ENCODE peak calls at places on chromosomes 13 and 19, in eight cellular contexts. D is IMR-90; P is A673; S is Calu3; V is WTC11; L is CD4-positive, alpha-beta T cell; E is uterus; Z is psoas muscle. Y is an unnamed sample.

GRCh38 chr13:76879211-76879875 is 6.9 kb downstream of the KCTD12 start:
- DNase-seq in D (peak), P (peak), S (no peak), V (no peak), L (peak), E (peak), Z (peak), Y (peak)

GRCh38 chr19:30070198-30070969 is 128.3 kb downstream of the URI1 start:
- DNase-seq in D (no peak), P (no peak), S (no peak), V (no peak), L (no peak), E (no peak), Z (no peak), Y (no peak)

GRCh38 chr13:96159731-96160130 is 69.8 kb downstream of the HS6ST3 start:
- DNase-seq in D (no peak), P (no peak), S (no peak), V (no peak), L (no peak), E (no peak), Z (no peak), Y (no peak)

GRCh38 chr19:11251217-11251616 is 11.1 kb downstream of the DOCK6 start:
- DNase-seq in D (no peak), P (no peak), S (no peak), V (no peak), L (no peak), E (no peak), Z (no peak), Y (no peak)

GRCh38 chr19:54451331-54451871 is 2.4 kb downstream of the LENG8 start:
- DNase-seq in D (no peak), P (no peak), S (no peak), V (no peak), L (no peak), E (no peak), Z (peak), Y (no peak)

GRCh38 chr19:799076-799881 is 2.0 kb downstream of the PTBP1 start:
- DNase-seq in D (peak), P (peak), S (no peak), V (no peak), L (no peak), E (no peak), Z (peak), Y (no peak)

GRCh38 chr13:78602561-78603239 is 652 bp downstream of the POU4F1 start:
- DNase-seq in D (no peak), P (peak), S (no peak), V (peak), L (no peak), E (no peak), Z (no peak), Y (peak)

GRCh38 chr19:38685666-38686529 is 38.4 kb downstream of the ACTN4 start:
- DNase-seq in D (peak), P (peak), S (peak), V (no peak), L (no peak), E (no peak), Z (no peak), Y (peak)

GRCh38 chr13:111204438-111205177 is 89.5 kb downstream of the ARHGEF7 start:
- DNase-seq in D (peak), P (peak), S (no peak), V (peak), L (no peak), E (peak), Z (peak), Y (no peak)

GRCh38 chr13:50891206-50891605 is 18.4 kb upstream of the RNASEH2B start:
- DNase-seq in D (no peak), P (no peak), S (no peak), V (no peak), L (no peak), E (no peak), Z (no peak), Y (no peak)

GRCh38 chr19:12346896-12347295 is 13.5 kb upstream of the ZNF563 start:
- DNase-seq in D (no peak), P (no peak), S (no peak), V (no peak), L (no peak), E (no peak), Z (no peak), Y (no peak)

GRCh38 chr13:20824762-20825161 is 51.0 kb upstream of the EEF1AKMT1 start:
- DNase-seq in D (peak), P (peak), S (no peak), V (no peak), L (no peak), E (no peak), Z (no peak), Y (no peak)

GRCh38 chr13:76014618-76015315 is 378.6 kb downstream of the LMO7 start:
- DNase-seq in D (peak), P (no peak), S (peak), V (no peak), L (no peak), E (no peak), Z (no peak), Y (no peak)

GRCh38 chr13:42819712-42820111 is 38.3 kb downstream of the FAM216B start:
- DNase-seq in D (no peak), P (peak), S (no peak), V (no peak), L (no peak), E (no peak), Z (no peak), Y (no peak)

GRCh38 chr13:104008075-104008474 is 941.9 kb upstream of the SLC10A2 start:
- DNase-seq in D (no peak), P (no peak), S (no peak), V (no peak), L (no peak), E (no peak), Z (no peak), Y (no peak)

GRCh38 chr19:56839665-56840451 is 668 bp downstream of the PEG3 start:
- DNase-seq in D (no peak), P (peak), S (no peak), V (no peak), L (no peak), E (peak), Z (peak), Y (no peak)

GRCh38 chr13:28161370-28161769 is 23.0 kb downstream of the PAN3 start:
- DNase-seq in D (peak), P (peak), S (no peak), V (no peak), L (no peak), E (no peak), Z (no peak), Y (no peak)

GRCh38 chr19:42168206-42168605 is 36.0 kb upstream of the POU2F2 start:
- DNase-seq in D (no peak), P (no peak), S (no peak), V (no peak), L (no peak), E (no peak), Z (no peak), Y (no peak)

GRCh38 chr19:4503224-4504170 is 14.8 kb downstream of the PLIN4 start:
- DNase-seq in D (no peak), P (no peak), S (no peak), V (no peak), L (no peak), E (no peak), Z (no peak), Y (no peak)

GRCh38 chr19:38264486-38265212 is at the start of gene SPINT2:
- DNase-seq in D (no peak), P (no peak), S (no peak), V (peak), L (no peak), E (no peak), Z (no peak), Y (peak)

GRCh38 chr13:100529666-100530065 is 58.9 kb downstream of the GGACT start:
- DNase-seq in D (no peak), P (no peak), S (no peak), V (no peak), L (no peak), E (no peak), Z (no peak), Y (no peak)

GRCh38 chr13:21670006-21670882 is 629 bp upstream of the FGF9 start:
- DNase-seq in D (peak), P (peak), S (peak), V (peak), L (peak), E (peak), Z (peak), Y (peak)

GRCh38 chr19:41325947-41326706 is 16.2 kb downstream of the CCDC97 start:
- DNase-seq in D (peak), P (no peak), S (peak), V (no peak), L (no peak), E (no peak), Z (no peak), Y (peak)

GRCh38 chr19:6060600-6061391 is 49.5 kb downstream of the RFX2 start:
- DNase-seq in D (peak), P (no peak), S (no peak), V (no peak), L (no peak), E (no peak), Z (peak), Y (no peak)

GRCh38 chr19:21158523-21159135 is 16.8 kb downstream of the ZNF431 start:
- DNase-seq in D (peak), P (no peak), S (no peak), V (no peak), L (no peak), E (no peak), Z (no peak), Y (no peak)

GRCh38 chr19:32489971-32490370 is 84.4 kb downstream of the DPY19L3 start:
- DNase-seq in D (peak), P (no peak), S (no peak), V (no peak), L (no peak), E (no peak), Z (no peak), Y (no peak)

GRCh38 chr19:55146078-55146647 is 2.8 kb downstream of the TNNT1 start:
- DNase-seq in D (no peak), P (peak), S (peak), V (peak), L (no peak), E (no peak), Z (no peak), Y (peak)

GRCh38 chr19:5787554-5788182 is 3.1 kb upstream of the PRR22 start:
- DNase-seq in D (no peak), P (no peak), S (no peak), V (no peak), L (no peak), E (no peak), Z (no peak), Y (no peak)

GRCh38 chr19:3745363-3746045 is 16.0 kb downstream of the APBA3 start:
- DNase-seq in D (no peak), P (no peak), S (no peak), V (no peak), L (no peak), E (no peak), Z (no peak), Y (no peak)

GRCh38 chr19:47663911-47664771 is 49.1 kb upstream of the EHD2 start:
- DNase-seq in D (peak), P (no peak), S (peak), V (no peak), L (no peak), E (peak), Z (peak), Y (no peak)

GRCh38 chr13:103273825-103274224 is 207.6 kb upstream of the SLC10A2 start:
- DNase-seq in D (no peak), P (no peak), S (no peak), V (no peak), L (no peak), E (no peak), Z (no peak), Y (no peak)

GRCh38 chr19:55365245-55365644 is 2.2 kb upstream of the GARIN5B start:
- DNase-seq in D (no peak), P (no peak), S (no peak), V (no peak), L (no peak), E (no peak), Z (no peak), Y (no peak)

GRCh38 chr19:43499042-43499441 is 5.5 kb downstream of the PHLDB3 start:
- DNase-seq in D (no peak), P (no peak), S (no peak), V (no peak), L (no peak), E (no peak), Z (no peak), Y (no peak)

GRCh38 chr13:112137144-112137543 is 70.2 kb downstream of the SOX1 start:
- DNase-seq in D (no peak), P (no peak), S (no peak), V (no peak), L (no peak), E (no peak), Z (no peak), Y (no peak)

GRCh38 chr19:46616631-46617322 is 8.1 kb downstream of the PTGIR start:
- DNase-seq in D (peak), P (no peak), S (peak), V (peak), L (no peak), E (no peak), Z (no peak), Y (peak)

GRCh38 chr19:572891-573825 is 762 bp downstream of the BSG start:
- DNase-seq in D (peak), P (peak), S (peak), V (no peak), L (no peak), E (peak), Z (peak), Y (peak)

GRCh38 chr13:31159306-31159705 is 2.4 kb downstream of the HSPH1 start:
- DNase-seq in D (peak), P (no peak), S (no peak), V (no peak), L (no peak), E (no peak), Z (no peak), Y (no peak)

GRCh38 chr13:31166591-31166990 is 4.9 kb upstream of the HSPH1 start:
- DNase-seq in D (peak), P (no peak), S (no peak), V (no peak), L (no peak), E (no peak), Z (no peak), Y (no peak)

GRCh38 chr13:31162151-31163008 is 676 bp upstream of the HSPH1 start:
- DNase-seq in D (peak), P (peak), S (peak), V (peak), L (peak), E (peak), Z (peak), Y (peak)

GRCh38 chr13:31160857-31161582 is 684 bp downstream of the HSPH1 start:
- DNase-seq in D (peak), P (peak), S (peak), V (peak), L (peak), E (peak), Z (peak), Y (peak)

DNA sequence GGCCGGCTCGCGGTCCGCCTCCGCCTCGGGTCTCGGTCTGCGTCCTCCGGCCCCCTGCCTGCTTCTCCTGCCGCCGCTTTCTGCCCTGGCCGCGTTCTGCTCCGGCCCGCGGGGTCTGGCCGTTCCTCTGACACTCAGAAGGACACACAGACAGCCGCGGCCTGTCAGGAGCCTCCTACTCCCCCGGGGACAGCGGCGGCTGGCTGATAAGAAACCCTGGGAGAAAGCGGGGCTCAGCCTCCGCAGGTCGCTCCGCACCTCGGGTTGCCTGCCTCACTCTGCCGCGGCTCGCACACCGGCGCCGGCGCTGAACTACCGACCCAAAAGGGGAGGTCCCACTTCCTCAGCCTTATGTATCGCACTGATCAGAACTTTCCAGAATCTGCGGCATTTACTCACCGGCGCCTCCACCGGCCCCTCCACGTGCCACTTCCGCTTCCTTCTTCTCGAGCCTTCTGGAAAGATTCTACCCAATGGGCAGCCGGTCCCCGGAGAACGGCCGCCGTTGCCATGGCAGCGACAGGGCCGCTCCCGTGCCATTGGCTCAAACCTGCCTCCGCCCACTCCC is at the start of gene HSPH1:
- DNase-seq in D (peak), P (peak), S (peak), V (peak), L (peak), E (peak), Z (peak), Y (peak)
- TF ChIP-seq CTCF in D (peak), P (peak), S (no peak), V (no peak), L (peak), E (peak), Z (peak), Y (no peak)

DNA sequence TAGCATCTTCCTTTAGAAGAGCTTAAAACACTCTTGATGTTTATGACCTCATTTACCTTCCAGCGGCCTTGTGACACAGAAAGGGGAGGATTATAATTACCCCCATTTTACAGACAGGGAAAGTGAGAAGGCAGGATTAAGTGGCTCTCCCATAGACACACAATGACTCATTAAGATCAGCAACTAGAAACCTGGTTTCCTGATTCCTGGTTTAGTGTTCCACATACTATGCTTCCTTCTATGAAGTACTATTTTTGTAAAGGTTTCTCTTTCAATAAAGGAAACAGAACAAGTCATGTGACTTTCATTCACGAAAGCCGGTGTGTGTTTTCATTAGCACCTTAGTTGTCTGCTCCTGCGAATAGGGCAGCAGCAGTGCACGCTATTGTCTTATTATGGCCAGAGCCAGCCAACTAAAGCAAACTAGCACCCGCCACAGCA is 8.3 kb downstream of the IRS2 start:
- DNase-seq in D (peak), P (peak), S (no peak), V (no peak), L (no peak), E (no peak), Z (no peak), Y (no peak)
- TF ChIP-seq CTCF in D (no peak), P (no peak), S (no peak), V (no peak), L (no peak), E (no peak), Z (no peak), Y (no peak)

GRCh38 chr13:52738719-52739467 is 727 bp downstream of the CNMD start:
- DNase-seq in D (no peak), P (peak), S (no peak), V (peak), L (no peak), E (no peak), Z (no peak), Y (peak)
- TF ChIP-seq CTCF in D (peak), P (peak), S (no peak), V (peak), L (peak), E (peak), Z (peak), Y (peak)

DNA sequence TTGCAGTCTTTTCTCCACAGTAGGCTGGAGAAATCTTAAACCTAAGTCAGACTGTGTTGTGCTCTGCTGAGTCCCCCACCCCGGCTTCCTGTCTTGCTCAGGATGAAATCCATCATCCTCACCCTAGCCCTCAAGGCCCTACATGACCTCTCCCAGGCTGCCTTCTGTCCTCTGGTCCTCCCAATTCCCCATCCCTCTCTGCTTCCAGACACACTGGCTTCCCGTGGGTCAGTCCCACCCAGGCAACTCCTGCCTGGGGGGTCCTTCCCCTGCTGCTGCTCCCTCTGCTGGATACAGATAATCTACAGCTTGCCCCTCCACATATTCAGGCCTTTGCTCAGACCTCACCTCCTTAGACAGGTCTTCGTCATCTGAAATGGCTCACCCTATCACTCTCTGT is 18.4 kb upstream of the CBY2 start:
- DNase-seq in D (no peak), P (no peak), S (no peak), V (peak), L (no peak), E (no peak), Z (no peak), Y (no peak)
- TF ChIP-seq CTCF in D (peak), P (peak), S (no peak), V (no peak), L (peak), E (no peak), Z (no peak), Y (peak)

GRCh38 chr19:14059093-14059480 is 2.8 kb downstream of the PALM3 start:
- DNase-seq in D (no peak), P (peak), S (no peak), V (peak), L (peak), E (no peak), Z (peak), Y (peak)
- TF ChIP-seq CTCF in D (peak), P (peak), S (no peak), V (peak), L (peak), E (peak), Z (peak), Y (peak)

DNA sequence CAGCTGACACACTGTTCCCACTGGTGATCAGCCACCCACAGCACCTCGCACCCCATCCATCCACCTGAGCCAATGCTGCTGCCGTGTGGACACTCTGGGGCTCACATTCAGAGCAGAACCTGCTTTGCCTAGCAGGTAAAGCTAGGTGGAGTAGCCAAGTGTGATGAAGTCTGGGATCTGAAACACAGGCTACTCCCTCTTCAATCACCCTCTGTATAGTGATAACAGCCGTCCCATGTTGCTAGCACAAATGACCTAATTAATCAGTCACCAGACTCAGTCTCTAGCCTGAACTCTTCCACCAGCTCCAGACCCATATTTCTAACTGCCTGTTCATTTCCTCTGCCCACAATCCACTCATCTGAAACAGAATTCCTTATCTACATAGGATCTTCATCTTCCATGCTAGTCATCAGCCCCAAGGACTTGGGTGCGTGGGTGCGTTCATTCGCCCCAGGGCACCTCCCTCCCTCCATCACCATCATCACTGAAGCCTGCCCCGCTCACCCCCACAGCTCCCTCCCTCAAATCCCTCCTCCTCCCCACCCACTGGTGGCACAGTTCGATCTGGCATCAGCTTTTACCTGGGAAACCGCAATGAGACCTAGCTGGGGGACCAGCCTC is 19.8 kb downstream of the STK24 start:
- DNase-seq in D (peak), P (no peak), S (no peak), V (no peak), L (no peak), E (no peak), Z (no peak), Y (no peak)
- TF ChIP-seq CTCF in D (no peak), P (no peak), S (no peak), V (no peak), L (no peak), E (no peak), Z (no peak), Y (no peak)